ENCODE peak calls at places on chromosomes 3 and 15, in nine cellular contexts. E is GM13977, R is HepG2, T is A549, M is uterus, P is progenitor cell of endocrine pancreas, S is ovary, H is endothelial cell, X is left ventricle myocardium inferior. Q is an unnamed sample.

GRCh38 chr3:42700366-42701288 is 2.0 kb downstream of the HHATL start:
- DNase-seq in E (no peak), R (no peak), T (no peak), M (no peak), P (no peak), S (peak; percentile 8), H (no peak), X (no peak), Q (no peak)

GRCh38 chr15:63880744-63881143 is 47.0 kb upstream of the HERC1 start:
- DNase-seq in E (no peak), R (no peak), T (no peak), M (no peak), P (no peak), S (no peak), H (no peak), X (no peak), Q (no peak)

GRCh38 chr15:51191766-51192165 is 97.1 kb upstream of the TNFAIP8L3 start:
- DNase-seq in E (no peak), R (no peak), T (no peak), M (no peak), P (no peak), S (no peak), H (no peak), X (no peak), Q (no peak)

GRCh38 chr3:98855811-98856400 is 45.6 kb downstream of the DCBLD2 start:
- DNase-seq in E (no peak), R (no peak), T (no peak), M (no peak), P (no peak), S (no peak), H (no peak), X (no peak), Q (no peak)

GRCh38 chr3:197736010-197736490 is 654 bp downstream of the RUBCN start:
- DNase-seq in E (peak; percentile 74), R (no peak), T (peak; percentile 31), M (no peak), P (no peak), S (no peak), H (peak; percentile 13), X (no peak), Q (peak; percentile 45)

GRCh38 chr3:14424711-14425573 is 22.5 kb downstream of the SLC6A6 start:
- DNase-seq in E (no peak), R (no peak), T (no peak), M (no peak), P (no peak), S (no peak), H (no peak), X (no peak), Q (no peak)

GRCh38 chr15:64284037-64284436 is 71.9 kb downstream of the CSNK1G1 start:
- DNase-seq in E (no peak), R (no peak), T (no peak), M (no peak), P (no peak), S (no peak), H (no peak), X (no peak), Q (no peak)

GRCh38 chr3:172213168-172213567 is 173.8 kb downstream of the FNDC3B start:
- DNase-seq in E (peak; percentile 62), R (no peak), T (no peak), M (no peak), P (no peak), S (no peak), H (no peak), X (no peak), Q (no peak)

GRCh38 chr3:47394867-47395266 is 14.0 kb downstream of the PTPN23 start:
- DNase-seq in E (no peak), R (no peak), T (no peak), M (no peak), P (no peak), S (no peak), H (no peak), X (no peak), Q (no peak)

GRCh38 chr15:85380860-85381535 is 595 bp downstream of the AKAP13 start:
- DNase-seq in E (peak; percentile 70), R (no peak), T (peak; percentile 48), M (no peak), P (peak; percentile 41), S (peak; percentile 70), H (no peak), X (peak; percentile 59), Q (peak; percentile 69)

GRCh38 chr3:48966876-48967361 is 23.1 kb upstream of the P4HTM start:
- DNase-seq in E (no peak), R (no peak), T (no peak), M (no peak), P (no peak), S (peak; percentile 41), H (no peak), X (no peak), Q (no peak)

GRCh38 chr3:105729662-105730061 is 139.2 kb downstream of the CBLB start:
- DNase-seq in E (no peak), R (no peak), T (no peak), M (no peak), P (no peak), S (no peak), H (no peak), X (no peak), Q (no peak)

GRCh38 chr3:55620361-55621025 is 133.4 kb upstream of the WNT5A start:
- DNase-seq in E (no peak), R (no peak), T (no peak), M (no peak), P (no peak), S (no peak), H (no peak), X (no peak), Q (no peak)

GRCh38 chr3:115922681-115923347 is 299.5 kb downstream of the GAP43 start:
- DNase-seq in E (no peak), R (peak; percentile 10), T (no peak), M (no peak), P (no peak), S (no peak), H (peak; percentile 22), X (no peak), Q (no peak)

GRCh38 chr3:107421170-107421792 is 44.0 kb downstream of the CCDC54 start:
- DNase-seq in E (peak; percentile 43), R (peak; percentile 52), T (no peak), M (no peak), P (no peak), S (no peak), H (no peak), X (no peak), Q (no peak)

DNA sequence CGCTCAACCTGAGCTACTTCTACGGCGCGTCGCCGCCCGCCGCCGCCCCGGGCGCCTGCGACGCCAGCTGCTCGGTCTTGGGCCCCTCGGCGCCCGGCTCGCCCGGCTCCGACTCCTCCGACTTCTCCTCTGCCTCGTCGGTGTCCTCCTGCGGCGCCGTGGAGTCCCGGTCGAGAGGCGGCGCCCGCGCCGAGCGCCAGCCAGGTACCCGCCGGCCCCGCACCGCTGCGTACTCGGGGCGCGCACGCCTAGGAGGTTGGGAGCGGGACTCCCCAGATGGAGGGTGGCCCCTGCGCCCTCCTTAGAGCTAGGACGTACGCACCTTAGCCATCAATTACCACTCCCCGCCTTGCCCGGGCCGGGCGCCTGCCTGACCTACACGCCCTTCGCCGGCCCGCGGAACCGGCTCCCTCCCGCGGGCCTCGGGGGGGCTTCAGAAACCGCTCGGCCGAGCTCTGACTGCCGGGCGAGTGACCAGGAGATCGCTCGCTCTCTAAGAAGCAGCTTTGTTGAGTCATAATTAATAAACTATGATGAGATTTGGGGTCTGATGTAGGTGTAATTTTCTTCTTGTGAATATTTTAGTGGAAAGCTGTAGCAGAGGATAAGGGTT is 506 bp downstream of the NFKBIZ start:
- DNase-seq in E (no peak), R (no peak), T (no peak), M (peak; percentile 59), P (peak; percentile 47), S (peak; percentile 69), H (peak; percentile 49), X (peak; percentile 51), Q (peak; percentile 61)
- TF ChIP-seq CTCF in E (peak; percentile 38), R (peak; percentile 23), T (peak; percentile 26), M (no peak), P (peak; percentile 35), S (no peak), H (no peak), X (peak; percentile 17), Q (no peak)

DNA sequence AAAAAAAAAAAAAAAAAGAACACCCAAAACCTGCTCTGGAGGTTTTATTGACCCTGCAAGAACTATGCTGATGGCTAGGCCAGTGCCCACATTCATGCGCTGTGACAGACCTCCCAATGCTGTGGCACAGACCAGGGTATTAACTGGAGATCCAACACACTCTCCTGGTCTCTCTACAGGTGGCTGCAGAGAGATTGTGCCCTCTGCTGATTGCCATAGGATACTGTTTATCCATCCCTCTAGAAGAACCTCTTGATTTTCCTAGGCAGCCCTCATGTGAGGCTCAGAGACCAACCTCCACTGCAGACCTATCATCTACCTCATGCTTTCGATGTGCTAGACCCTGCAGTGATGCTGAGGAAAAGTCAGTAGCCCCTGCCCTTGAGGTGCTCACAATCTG is 125.5 kb upstream of the TRIM42 start:
- DNase-seq in E (no peak), R (no peak), T (no peak), M (no peak), P (no peak), S (no peak), H (no peak), X (no peak), Q (no peak)
- TF ChIP-seq CTCF in E (no peak), R (peak; percentile 6), T (no peak), M (no peak), P (no peak), S (no peak), H (no peak), X (no peak), Q (no peak)

GRCh38 chr3:32399030-32399620 is 7.5 kb downstream of the CMTM7 start:
- DNase-seq in E (peak; percentile 58), R (peak; percentile 62), T (peak; percentile 48), M (no peak), P (no peak), S (no peak), H (peak; percentile 43), X (no peak), Q (no peak)
- TF ChIP-seq CTCF in E (peak; percentile 60), R (peak; percentile 56), T (peak; percentile 80), M (peak; percentile 47), P (peak; percentile 75), S (no peak), H (peak; percentile 88), X (peak; percentile 64), Q (peak; percentile 24)

GRCh38 chr15:31206386-31207174 is 105.1 kb upstream of the TRPM1 start:
- DNase-seq in E (no peak), R (no peak), T (no peak), M (no peak), P (no peak), S (no peak), H (no peak), X (no peak), Q (no peak)
- TF ChIP-seq CTCF in E (no peak), R (no peak), T (peak; percentile 12), M (no peak), P (no peak), S (no peak), H (no peak), X (no peak), Q (no peak)

Q was measured in activated B cell treated with CpG ODN at 0.5 μM for 24 hours.